ENCODE peak calls at places on chromosomes 11 and 22, in four cellular contexts. A is K562, T is HepG2, Z is HCT116. O is an unnamed sample.

GRCh38 chr11:112555491-112556364 is 295.1 kb upstream of the PLET1 start:
- DNase-seq in A (peak), T (peak), Z (peak), O (peak)

GRCh38 chr11:120034881-120035620 is 102.9 kb downstream of the TRIM29 start:
- DNase-seq in A (no peak), T (no peak), Z (no peak), O (no peak)

GRCh38 chr22:22995166-22995565 is 75.2 kb upstream of the GNAZ start:
- DNase-seq in A (peak), T (no peak), Z (no peak), O (no peak)

GRCh38 chr22:31957970-31958594 is 13.7 kb downstream of the YWHAH start:
- DNase-seq in A (no peak), T (no peak), Z (no peak), O (no peak)

GRCh38 chr11:116835042-116835772 is 2.2 kb downstream of the APOA1 start:
- DNase-seq in A (no peak), T (no peak), Z (no peak), O (no peak)

GRCh38 chr11:122711831-122712378 is 56.4 kb downstream of the UBASH3B start:
- DNase-seq in A (no peak), T (no peak), Z (no peak), O (no peak)

GRCh38 chr11:16843307-16843706 is 104.9 kb downstream of the C11orf58 start:
- DNase-seq in A (peak), T (peak), Z (no peak), O (no peak)

GRCh38 chr11:33178443-33179154 is 17.3 kb upstream of the CSTF3 start:
- DNase-seq in A (no peak), T (no peak), Z (no peak), O (no peak)

GRCh38 chr11:12536566-12536965 is 137.7 kb upstream of the TEAD1 start:
- DNase-seq in A (no peak), T (no peak), Z (no peak), O (no peak)

GRCh38 chr11:12216542-12217422 is 106.4 kb downstream of the MICAL2 start:
- DNase-seq in A (no peak), T (no peak), Z (no peak), O (no peak)

GRCh38 chr11:120209750-120210650 is 832 bp upstream of the OAF start:
- DNase-seq in A (no peak), T (no peak), Z (no peak), O (no peak)

GRCh38 chr11:128179049-128179448 is 408.3 kb downstream of the ETS1 start:
- DNase-seq in A (no peak), T (no peak), Z (no peak), O (no peak)

GRCh38 chr22:27133951-27134664 is 476.7 kb downstream of the MIAT start:
- DNase-seq in A (peak), T (no peak), Z (no peak), O (no peak)

GRCh38 chr22:17910561-17911311 is 113.6 kb downstream of the MICAL3 start:
- DNase-seq in A (peak), T (no peak), Z (no peak), O (peak)

GRCh38 chr22:49960967-49961600 is 512 bp downstream of the PIM3 start:
- DNase-seq in A (peak), T (no peak), Z (no peak), O (no peak)

GRCh38 chr11:65279713-65280459 is 18.1 kb downstream of the POLA2 start:
- DNase-seq in A (no peak), T (peak), Z (peak), O (peak)

GRCh38 chr11:15525582-15525981 is 410.9 kb downstream of the INSC start:
- DNase-seq in A (no peak), T (no peak), Z (no peak), O (no peak)

GRCh38 chr11:73982595-73982989 is at the start of gene UCP2:
- DNase-seq in A (peak), T (no peak), Z (no peak), O (no peak)

GRCh38 chr22:44975444-44976262 is 34.2 kb downstream of the PHF21B start:
- DNase-seq in A (peak), T (peak), Z (peak), O (peak)

GRCh38 chr11:113174862-113175261 is 139.5 kb upstream of the TTC12 start:
- DNase-seq in A (no peak), T (no peak), Z (no peak), O (no peak)

GRCh38 chr22:28629420-28630184 is 50.0 kb downstream of the TTC28 start:
- DNase-seq in A (no peak), T (peak), Z (peak), O (no peak)

GRCh38 chr11:43269229-43269928 is 42.4 kb upstream of the API5 start:
- DNase-seq in A (no peak), T (no peak), Z (no peak), O (no peak)

GRCh38 chr11:119479685-119480275 is 56.8 kb upstream of the THY1 start:
- DNase-seq in A (peak), T (peak), Z (no peak), O (no peak)

GRCh38 chr22:26466196-26466595 is 17.4 kb downstream of the HPS4 start:
- DNase-seq in A (no peak), T (no peak), Z (no peak), O (no peak)

GRCh38 chr11:3982431-3982830 is 112.2 kb upstream of the RRM1 start:
- DNase-seq in A (no peak), T (no peak), Z (no peak), O (no peak)

GRCh38 chr22:17922925-17923898 is 101.1 kb downstream of the MICAL3 start:
- DNase-seq in A (no peak), T (no peak), Z (no peak), O (no peak)

GRCh38 chr22:42444060-42444904 is 12.1 kb upstream of the NFAM1 start:
- DNase-seq in A (peak), T (peak), Z (peak), O (no peak)

GRCh38 chr22:29824677-29825076 is 13.4 kb downstream of the ASCC2 start:
- DNase-seq in A (no peak), T (no peak), Z (no peak), O (no peak)

GRCh38 chr22:23240639-23241389 is 60.5 kb downstream of the BCR start:
- DNase-seq in A (peak), T (no peak), Z (no peak), O (no peak)

GRCh38 chr11:128892866-128893565 is 1.9 kb downstream of the KCNJ5 start:
- DNase-seq in A (no peak), T (no peak), Z (no peak), O (no peak)

GRCh38 chr11:102762414-102762813 is 18.0 kb downstream of the MMP10 start:
- DNase-seq in A (no peak), T (no peak), Z (no peak), O (no peak)

GRCh38 chr22:49660794-49661781 is 166.6 kb downstream of the BRD1 start:
- DNase-seq in A (no peak), T (no peak), Z (no peak), O (no peak)

GRCh38 chr11:64870176-64870892 is 8.1 kb downstream of the EHD1 start:
- DNase-seq in A (peak), T (peak), Z (no peak), O (no peak)

GRCh38 chr11:107018902-107019493 is 722 bp upstream of the GUCY1A2 start:
- DNase-seq in A (no peak), T (peak), Z (no peak), O (no peak)

GRCh38 chr11:25981998-25982397 is 349.9 kb upstream of the ANO3 start:
- DNase-seq in A (no peak), T (peak), Z (no peak), O (peak)

DNA sequence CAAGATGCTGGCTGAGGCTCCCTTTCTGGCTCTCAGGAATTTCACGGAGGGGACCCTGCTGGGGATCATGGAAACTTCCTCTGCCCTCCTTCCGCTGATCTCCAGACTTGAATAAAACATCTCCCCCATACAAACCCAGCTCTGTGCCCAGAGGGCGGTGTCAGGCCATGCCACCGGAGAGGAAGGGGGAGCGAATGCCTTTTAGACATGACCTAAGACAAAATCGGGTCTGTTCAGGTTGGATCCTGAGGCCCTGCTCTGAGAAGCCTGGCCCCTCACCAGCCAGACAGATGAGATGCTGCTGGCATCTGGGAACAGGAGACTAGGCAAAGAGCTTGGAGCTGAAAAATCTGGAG is 163.5 kb downstream of the ST3GAL4 start:
- DNase-seq in A (no peak), T (no peak), Z (no peak), O (no peak)
- TF ChIP-seq TCF7L2 in A (no peak), T (no peak), Z (no peak), O (no peak)

DNA sequence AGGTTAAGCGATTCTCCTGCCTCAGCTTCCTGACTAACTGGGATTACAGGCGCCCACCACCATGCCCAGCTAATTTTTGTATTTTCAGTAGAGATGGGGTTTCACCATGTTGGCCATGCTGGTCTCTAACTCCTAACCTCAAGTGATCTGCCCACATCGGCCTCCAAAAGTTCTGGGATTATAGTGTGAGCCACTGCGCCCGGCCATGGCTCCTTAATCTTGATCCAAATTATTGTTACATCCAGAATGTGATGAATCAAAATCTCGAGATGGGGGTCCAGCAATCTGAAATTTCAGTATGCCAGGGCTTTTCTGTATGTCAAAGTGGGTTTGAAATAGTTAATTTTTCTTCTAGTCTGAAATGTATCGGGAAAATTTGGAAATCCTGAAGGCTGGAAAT is 3.7 kb downstream of the RPL27A start:
- DNase-seq in A (no peak), T (no peak), Z (no peak), O (no peak)
- H3K4me3 ChIP-seq in A (peak), T (no peak), Z (no peak), O (no peak)

GRCh38 chr22:35473971-35474370 is 66.7 kb upstream of the RASD2 start:
- DNase-seq in A (no peak), T (no peak), Z (no peak), O (no peak)

GRCh38 chr22:35472488-35472887 is 68.1 kb upstream of the RASD2 start:
- DNase-seq in A (no peak), T (no peak), Z (no peak), O (no peak)

GRCh38 chr22:35467788-35468187 is 67.8 kb downstream of the MCM5 start:
- DNase-seq in A (no peak), T (no peak), Z (no peak), O (no peak)

GRCh38 chr22:35475545-35475944 is 65.1 kb upstream of the RASD2 start:
- DNase-seq in A (no peak), T (no peak), Z (no peak), O (no peak)

GRCh38 chr22:35470903-35471321 is 69.7 kb upstream of the RASD2 start:
- DNase-seq in A (peak), T (peak), Z (peak), O (no peak)
- TF ChIP-seq TCF7L2 in A (no peak), T (no peak), Z (no peak), O (no peak)

GRCh38 chr22:40039482-40039881 is 44.7 kb downstream of the FAM83F start:
- DNase-seq in A (no peak), T (no peak), Z (no peak), O (no peak)
- H3K4me3 ChIP-seq in A (no peak), T (no peak), Z (no peak), O (no peak)

GRCh38 chr22:37485006-37485713 is 1.0 kb downstream of the MFNG start:
- DNase-seq in A (no peak), T (no peak), Z (no peak), O (no peak)
- TF ChIP-seq TCF7L2 in A (no peak), T (no peak), Z (no peak), O (no peak)

GRCh38 chr11:97111559-97111958 is 721.7 kb downstream of the JRKL start:
- DNase-seq in A (no peak), T (no peak), Z (no peak), O (no peak)
- H3K4me3 ChIP-seq in A (no peak), T (no peak), Z (no peak), O (no peak)

DNA sequence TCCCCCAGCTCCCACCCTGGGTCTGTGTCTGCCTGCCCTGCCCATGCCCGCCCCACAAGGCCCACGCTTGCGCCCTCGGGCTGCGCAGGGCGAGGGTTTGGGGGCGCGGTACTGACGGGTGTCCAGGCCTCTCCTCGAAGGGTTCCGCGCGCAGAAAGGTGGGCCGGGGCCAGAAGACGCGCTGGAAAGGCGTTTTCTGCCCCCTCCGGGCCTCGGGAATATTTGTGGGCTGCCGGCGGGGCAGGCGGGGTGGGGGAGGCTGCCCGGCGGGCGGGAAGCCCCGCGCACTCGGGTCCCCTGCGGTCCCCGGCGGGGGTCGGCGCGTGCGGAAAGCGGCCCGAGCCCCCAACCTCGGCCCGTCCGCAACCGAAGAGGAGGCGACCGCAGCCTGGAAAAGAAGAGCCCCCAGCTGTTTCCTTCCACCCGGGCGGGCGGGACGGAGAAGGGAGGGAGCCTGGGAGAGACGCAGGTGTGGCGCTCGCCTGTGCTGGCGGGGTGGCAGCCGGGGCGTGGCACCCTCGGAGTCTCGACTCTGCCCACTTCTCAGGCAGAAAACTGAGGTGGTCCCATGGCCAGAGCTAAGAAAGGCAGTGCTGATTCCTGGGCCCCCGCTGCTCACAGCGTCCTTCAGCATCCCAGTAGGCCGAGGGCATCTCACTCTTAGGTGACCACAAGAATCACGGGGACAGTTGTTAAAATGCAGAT is 59.0 kb downstream of the THAP12 start:
- DNase-seq in A (no peak), T (no peak), Z (no peak), O (no peak)
- TF ChIP-seq TCF7L2 in A (no peak), T (no peak), Z (no peak), O (no peak)

DNA sequence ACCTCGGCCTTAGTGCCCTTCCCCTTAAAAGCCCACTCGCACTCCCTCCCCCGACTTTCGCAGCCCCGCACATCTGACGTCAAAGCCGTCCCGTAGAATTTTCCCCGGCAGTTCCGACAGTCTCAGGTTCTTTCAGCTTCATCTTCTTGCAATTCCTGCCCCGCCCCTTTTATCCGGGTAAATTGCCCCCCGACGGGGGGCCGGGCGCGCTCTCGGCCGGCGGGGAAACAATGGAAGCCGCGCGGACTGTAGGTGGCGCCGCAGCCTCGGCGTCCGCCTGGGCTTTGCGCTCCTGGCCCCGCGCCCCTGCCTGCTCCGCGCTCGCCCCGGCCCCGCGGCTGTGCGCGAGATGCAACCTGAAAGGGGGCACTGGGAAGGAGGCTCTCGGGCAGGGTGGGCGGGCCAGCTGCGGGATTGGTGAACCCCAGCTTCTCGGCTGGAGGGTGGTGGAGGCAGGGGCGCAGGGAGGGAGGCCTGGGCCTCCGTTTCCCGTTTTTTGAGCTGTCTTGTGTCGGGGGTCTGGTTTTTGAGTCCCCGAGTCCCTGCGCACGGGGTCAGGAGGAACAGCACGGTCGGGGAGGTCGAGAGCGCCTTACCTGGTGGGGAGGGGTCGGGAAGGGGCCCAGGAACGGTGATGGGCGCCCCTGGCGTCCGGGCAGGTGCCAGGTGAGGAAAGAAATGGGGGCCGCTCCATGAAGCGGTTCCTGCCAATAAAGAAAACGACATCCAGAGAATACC is 855 bp upstream of the FGF19 start:
- DNase-seq in A (peak), T (no peak), Z (no peak), O (no peak)
- H3K4me3 ChIP-seq in A (no peak), T (no peak), Z (peak), O (peak)

DNA sequence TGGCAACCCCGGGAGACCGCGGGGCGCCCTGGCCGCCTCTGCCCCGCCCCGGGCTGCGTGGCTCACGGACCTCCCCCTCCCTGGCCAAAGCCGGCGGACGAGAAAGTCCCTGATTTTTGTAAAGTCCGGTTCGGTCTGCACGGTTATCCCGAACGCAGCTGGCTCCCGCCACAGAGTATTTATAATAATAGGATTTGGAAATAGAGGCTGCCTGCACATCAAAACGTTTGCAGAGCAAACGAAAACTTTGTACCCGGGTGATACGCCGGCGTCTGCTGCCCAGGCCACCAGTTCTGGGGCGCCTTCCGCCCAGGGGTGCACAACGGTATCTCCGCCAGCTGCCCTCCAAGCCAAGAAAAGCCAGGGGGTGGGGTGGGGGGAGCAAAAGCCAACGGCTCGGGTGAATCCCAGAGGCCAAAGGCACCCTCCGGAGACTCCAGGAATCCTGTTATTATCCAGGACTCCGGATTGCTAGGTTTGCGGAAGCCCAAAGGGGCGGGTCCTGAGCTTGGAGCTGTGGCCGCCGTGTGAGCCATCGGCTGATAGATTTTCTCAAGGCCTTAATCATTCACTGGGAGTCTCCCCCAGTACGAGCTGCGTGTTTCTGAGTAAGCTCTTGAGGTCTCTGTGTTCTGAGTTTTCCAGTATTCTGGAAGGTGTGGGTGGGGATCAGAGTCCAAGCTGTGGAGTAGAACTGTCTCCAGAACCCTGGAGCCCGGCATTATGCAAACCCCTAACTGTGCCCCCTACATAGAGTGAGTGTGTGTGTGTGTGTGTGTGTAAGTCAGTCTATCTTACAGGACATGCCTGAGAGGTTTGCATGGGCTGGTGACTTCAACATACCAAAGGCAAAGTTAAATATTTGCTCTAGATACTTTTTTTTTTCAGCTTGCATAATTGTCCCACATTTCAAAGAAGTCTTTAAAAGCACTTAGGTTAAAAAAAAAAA is 679 bp upstream of the SHANK2 start:
- DNase-seq in A (no peak), T (peak), Z (peak), O (no peak)
- TF ChIP-seq TCF7L2 in A (no peak), T (no peak), Z (no peak), O (no peak)

DNA sequence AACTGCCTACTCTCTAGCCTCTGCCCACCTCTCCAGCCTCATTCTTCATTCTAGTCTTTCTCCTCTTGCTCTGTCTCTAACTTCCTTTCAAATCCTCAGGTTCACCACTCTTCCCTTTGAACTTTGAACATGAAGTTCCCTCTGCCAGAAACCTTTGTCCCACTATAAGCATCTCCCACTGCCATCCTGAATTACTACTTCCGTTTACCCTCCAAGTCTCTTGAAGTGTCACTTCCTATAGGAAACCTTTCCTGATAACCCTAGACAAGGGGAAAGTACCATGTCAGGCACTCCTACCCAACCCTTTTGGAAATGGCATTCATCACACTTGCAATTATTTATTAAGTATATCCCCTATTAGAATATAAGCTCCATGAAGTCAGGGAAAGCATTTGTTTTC is 3.1 kb downstream of the RAB30 start:
- DNase-seq in A (no peak), T (no peak), Z (no peak), O (no peak)
- H3K4me3 ChIP-seq in A (no peak), T (no peak), Z (no peak), O (no peak)